ENCODE peak calls at places on chromosome 12, in four cellular contexts. X is fibroblast of pulmonary artery, S is upper lobe of left lung, R is GM13976. I is an unnamed sample.

GRCh38 chr12:56932867-56933266 is 1.3 kb downstream of the SDR9C7 start:
- DNase-seq in X (no peak), S (no peak), R (no peak), I (no peak)

GRCh38 chr12:12425616-12426015 is 68.7 kb downstream of the BORCS5 start:
- DNase-seq in X (peak; percentile 63), S (no peak), R (no peak), I (peak; percentile 48)

GRCh38 chr12:109485201-109485600 is 7.8 kb downstream of the UBE3B start:
- DNase-seq in X (no peak), S (no peak), R (no peak), I (no peak)

GRCh38 chr12:41992692-41993215 is 151.9 kb downstream of the GXYLT1 start:
- DNase-seq in X (no peak), S (no peak), R (no peak), I (no peak)

GRCh38 chr12:49937639-49938300 is 12.8 kb upstream of the AQP2 start:
- DNase-seq in X (no peak), S (no peak), R (no peak), I (no peak)

GRCh38 chr12:118494776-118495175 is 118.4 kb downstream of the SUDS3 start:
- DNase-seq in X (no peak), S (no peak), R (no peak), I (no peak)

GRCh38 chr12:18898469-18898868 is 160.6 kb downstream of the CAPZA3 start:
- DNase-seq in X (no peak), S (no peak), R (no peak), I (no peak)

GRCh38 chr12:2783936-2784600 is 10.7 kb upstream of the FKBP4 start:
- DNase-seq in X (peak; percentile 60), S (peak; percentile 73), R (peak; percentile 69), I (peak; percentile 64)

GRCh38 chr12:109459247-109459646 is 17.9 kb downstream of the KCTD10 start:
- DNase-seq in X (peak; percentile 32), S (no peak), R (no peak), I (peak; percentile 40)

GRCh38 chr12:55728932-55729591 is at the start of gene CD63:
- DNase-seq in X (peak; percentile 90), S (peak; percentile 98), R (peak; percentile 97), I (peak; percentile 84)

GRCh38 chr12:109033239-109034196 is 12.7 kb upstream of the SVOP start:
- DNase-seq in X (no peak), S (no peak), R (no peak), I (no peak)

GRCh38 chr12:109544955-109545531 is 28.3 kb downstream of the MMAB start:
- DNase-seq in X (peak; percentile 33), S (no peak), R (no peak), I (peak; percentile 30)

GRCh38 chr12:2543801-2544200 is 251.0 kb upstream of the FKBP4 start:
- DNase-seq in X (no peak), S (no peak), R (no peak), I (no peak)

GRCh38 chr12:130041983-130042812 is 120.1 kb upstream of the FZD10 start:
- DNase-seq in X (no peak), S (peak; percentile 92), R (peak; percentile 48), I (no peak)

GRCh38 chr12:65853489-65854157 is 29.3 kb downstream of the HMGA2 start:
- DNase-seq in X (no peak), S (no peak), R (no peak), I (no peak)

GRCh38 chr12:47773062-47773857 is at the start of gene SLC48A1:
- DNase-seq in X (peak; percentile 55), S (peak; percentile 97), R (peak; percentile 92), I (peak; percentile 44)

GRCh38 chr12:131642101-131642540 is 68.8 kb upstream of the SFSWAP start:
- DNase-seq in X (no peak), S (no peak), R (peak; percentile 57), I (no peak)

GRCh38 chr12:22286569-22286968 is 47.9 kb downstream of the ST8SIA1 start:
- DNase-seq in X (peak; percentile 65), S (no peak), R (no peak), I (peak; percentile 89)

GRCh38 chr12:99043319-99043914 is 398.3 kb downstream of the APAF1 start:
- DNase-seq in X (peak; percentile 75), S (no peak), R (peak; percentile 46), I (peak; percentile 66)

GRCh38 chr12:122356192-122356635 is 66.3 kb downstream of the CLIP1 start:
- DNase-seq in X (peak; percentile 83), S (no peak), R (peak; percentile 76), I (peak; percentile 79)

GRCh38 chr12:69555461-69555860 is 29.8 kb upstream of the CCT2 start:
- DNase-seq in X (peak; percentile 49), S (no peak), R (no peak), I (peak; percentile 78)

GRCh38 chr12:43937947-43938346 is 102.1 kb downstream of the TMEM117 start:
- DNase-seq in X (peak; percentile 17), S (no peak), R (no peak), I (peak; percentile 16)

GRCh38 chr12:51405801-51406207 is 14.6 kb upstream of the GALNT6 start:
- DNase-seq in X (no peak), S (no peak), R (no peak), I (no peak)

GRCh38 chr12:48194780-48195179 is 8.3 kb downstream of the OR10AD1 start:
- DNase-seq in X (peak; percentile 21), S (no peak), R (no peak), I (peak; percentile 45)

GRCh38 chr12:6603095-6603567 is 4.0 kb downstream of the CHD4 start:
- DNase-seq in X (peak; percentile 48), S (no peak), R (no peak), I (peak; percentile 34)

GRCh38 chr12:64451687-64452558 is at the start of gene TBK1:
- DNase-seq in X (peak; percentile 86), S (peak; percentile 99), R (peak; percentile 94), I (peak; percentile 81)
- TF ChIP-seq CTCF in X (no peak), S (peak; percentile 17), R (no peak), I (no peak)

GRCh38 chr12:7645395-7646177 is 20.1 kb downstream of the APOBEC1 start:
- DNase-seq in X (peak; percentile 51), S (no peak), R (peak; percentile 59), I (peak; percentile 51)

GRCh38 chr12:7642287-7642686 is 23.4 kb downstream of the APOBEC1 start:
- DNase-seq in X (no peak), S (no peak), R (no peak), I (no peak)

GRCh38 chr12:7638764-7639570 is 26.7 kb downstream of the APOBEC1 start:
- DNase-seq in X (peak; percentile 87), S (no peak), R (peak; percentile 82), I (peak; percentile 88)

GRCh38 chr12:7646178-7646475 is 19.6 kb downstream of the APOBEC1 start:
- DNase-seq in X (no peak), S (no peak), R (no peak), I (no peak)

GRCh38 chr12:7642876-7643309 is 22.8 kb downstream of the APOBEC1 start:
- DNase-seq in X (peak; percentile 21), S (no peak), R (no peak), I (peak; percentile 12)
- TF ChIP-seq CTCF in X (peak; percentile 35), S (no peak), R (peak; percentile 20), I (peak; percentile 30)

DNA sequence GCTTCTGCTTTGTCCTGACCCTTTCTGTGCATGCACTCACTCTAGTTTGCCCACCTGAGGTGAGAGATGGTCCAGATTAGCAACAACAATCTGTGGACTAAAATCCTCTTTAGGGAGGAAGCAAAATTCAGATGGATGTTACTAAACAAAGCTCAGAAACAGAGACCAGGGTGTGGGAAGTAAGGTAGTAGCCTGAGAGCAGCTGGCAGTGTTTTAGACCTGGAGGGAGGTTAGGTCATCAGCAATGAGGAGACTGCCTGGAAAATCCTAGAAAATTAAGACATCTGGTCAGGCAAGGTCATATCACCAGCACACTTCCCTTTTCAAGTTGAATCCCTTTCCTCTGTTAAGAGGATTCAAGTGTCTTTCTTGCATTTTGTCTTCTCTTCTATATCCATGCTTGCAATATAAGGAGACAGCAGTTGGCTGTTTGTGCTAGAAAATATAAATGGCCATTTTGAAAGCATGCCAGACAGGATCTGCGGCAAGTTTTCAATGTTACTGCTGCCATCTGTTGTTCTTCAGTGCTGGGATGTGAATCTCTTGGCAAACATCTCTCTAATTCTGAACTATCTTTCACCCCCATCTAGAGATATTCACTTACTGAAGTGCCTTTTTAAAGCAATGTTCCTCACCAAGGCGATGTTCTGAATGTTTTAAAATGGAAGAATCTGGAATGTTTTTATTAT is 266.4 kb downstream of the NAV3 start:
- DNase-seq in X (peak; percentile 74), S (no peak), R (no peak), I (peak; percentile 75)
- TF ChIP-seq CTCF in X (no peak), S (no peak), R (no peak), I (peak; percentile 12)

DNA sequence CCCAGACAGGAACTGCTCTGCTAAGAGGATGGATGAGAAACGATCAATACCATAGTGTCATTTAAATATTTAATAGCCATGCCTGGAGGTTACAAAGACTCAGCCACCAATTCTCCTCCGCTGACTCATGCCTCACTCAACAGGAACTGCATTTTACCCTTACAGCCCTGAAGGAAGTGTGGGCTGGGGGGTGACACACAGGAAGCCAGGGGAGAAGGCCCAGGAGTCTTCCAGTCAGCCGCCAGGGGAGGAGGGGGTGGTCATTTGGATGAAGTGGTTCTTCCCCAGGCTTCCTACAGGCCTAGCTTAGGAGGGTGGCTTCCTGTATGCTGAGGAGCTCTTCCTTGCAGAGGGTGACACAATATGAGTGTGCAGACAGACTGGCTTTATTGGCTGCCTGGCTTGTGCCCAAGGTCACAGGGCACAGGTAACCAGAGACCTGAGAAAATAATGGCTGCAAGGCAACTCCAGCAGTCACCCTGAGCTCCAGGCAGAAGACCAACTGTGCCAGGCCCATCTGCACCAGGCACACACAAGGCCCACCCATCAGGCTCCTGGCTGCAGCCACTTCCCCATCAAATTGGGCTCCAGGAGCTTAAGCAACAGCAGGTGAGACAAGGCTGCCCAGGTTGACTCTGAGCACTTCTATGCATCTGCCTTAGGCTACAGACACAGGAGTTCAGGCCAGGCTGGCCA is 30.6 kb upstream of the RPLP0 start:
- DNase-seq in X (peak; percentile 90), S (no peak), R (no peak), I (peak; percentile 84)
- TF ChIP-seq CTCF in X (peak; percentile 14), S (no peak), R (no peak), I (peak; percentile 38)

GRCh38 chr12:45281994-45282393 is 66.1 kb downstream of the ANO6 start:
- DNase-seq in X (no peak), S (no peak), R (no peak), I (peak; percentile 29)

GRCh38 chr12:45286621-45287020 is 70.7 kb downstream of the ANO6 start:
- DNase-seq in X (no peak), S (no peak), R (no peak), I (no peak)

GRCh38 chr12:45282411-45282810 is 66.5 kb downstream of the ANO6 start:
- DNase-seq in X (no peak), S (no peak), R (no peak), I (no peak)

GRCh38 chr12:45285717-45286116 is 69.8 kb downstream of the ANO6 start:
- DNase-seq in X (no peak), S (no peak), R (no peak), I (no peak)

GRCh38 chr12:45284096-45284901 is 68.4 kb downstream of the ANO6 start:
- DNase-seq in X (peak; percentile 76), S (no peak), R (no peak), I (peak; percentile 74)
- TF ChIP-seq CTCF in X (peak; percentile 4), S (no peak), R (no peak), I (peak; percentile 24)